ENCODE peak calls at places on chromosomes 2 and 18, in five cellular contexts. L is astrocyte, Y is heart right ventricle, F is HepG2, H is Peyer's patch. A is an unnamed sample.

GRCh38 chr2:152627010-152627957 is 90.0 kb downstream of the PRPF40A start:
- DNase-seq in L (peak), Y (no peak), F (no peak), H (no peak), A (no peak)

GRCh38 chr2:129443235-129443884 is 536.1 kb upstream of the RAB6C start:
- DNase-seq in L (no peak), Y (no peak), F (no peak), H (no peak), A (no peak)

GRCh38 chr2:239264838-239265651 is 135.8 kb downstream of the HDAC4 start:
- DNase-seq in L (peak), Y (no peak), F (no peak), H (peak), A (peak)

GRCh38 chr2:30828586-30828985 is 21.3 kb upstream of the CAPN13 start:
- DNase-seq in L (no peak), Y (no peak), F (no peak), H (no peak), A (no peak)

GRCh38 chr18:9022397-9023170 is 79.9 kb upstream of the NDUFV2 start:
- DNase-seq in L (no peak), Y (no peak), F (no peak), H (no peak), A (no peak)

GRCh38 chr2:223688094-223688835 is 86.1 kb upstream of the SCG2 start:
- DNase-seq in L (no peak), Y (no peak), F (no peak), H (no peak), A (no peak)

GRCh38 chr2:129934044-129934822 is 45.2 kb upstream of the RAB6C start:
- DNase-seq in L (no peak), Y (no peak), F (no peak), H (no peak), A (no peak)

GRCh38 chr2:9297807-9298206 is 91.2 kb downstream of the ASAP2 start:
- DNase-seq in L (no peak), Y (no peak), F (no peak), H (no peak), A (no peak)

GRCh38 chr2:137964066-137964858 is at the start of gene HNMT:
- DNase-seq in L (peak), Y (peak), F (peak), H (no peak), A (no peak)

GRCh38 chr2:100820346-100821254 is 661 bp downstream of the NPAS2 start:
- DNase-seq in L (no peak), Y (no peak), F (no peak), H (no peak), A (no peak)

GRCh38 chr2:185618630-185619029 is 120.0 kb upstream of the FSIP2 start:
- DNase-seq in L (peak), Y (no peak), F (no peak), H (no peak), A (no peak)

GRCh38 chr2:215604631-215605030 is 168.8 kb upstream of the FN1 start:
- DNase-seq in L (no peak), Y (no peak), F (no peak), H (no peak), A (no peak)

GRCh38 chr2:232441147-232441651 is 14.8 kb upstream of the ALPI start:
- DNase-seq in L (no peak), Y (no peak), F (no peak), H (no peak), A (no peak)

GRCh38 chr2:218003265-218003950 is 613 bp upstream of the TNS1 start:
- DNase-seq in L (peak), Y (peak), F (no peak), H (no peak), A (no peak)

GRCh38 chr2:40281021-40281940 is 170.6 kb downstream of the SLC8A1 start:
- DNase-seq in L (peak), Y (peak), F (no peak), H (no peak), A (peak)

GRCh38 chr2:159290289-159290907 is 3.9 kb upstream of the WDSUB1 start:
- DNase-seq in L (peak), Y (no peak), F (peak), H (no peak), A (peak)

GRCh38 chr2:45013229-45014015 is 4.2 kb upstream of the SIX2 start:
- DNase-seq in L (no peak), Y (no peak), F (no peak), H (no peak), A (no peak)

GRCh38 chr18:70322928-70323327 is 34.1 kb downstream of the SOCS6 start:
- DNase-seq in L (peak), Y (no peak), F (peak), H (no peak), A (no peak)

GRCh38 chr2:234947556-234947955 is 4.3 kb upstream of the SH3BP4 start:
- DNase-seq in L (no peak), Y (no peak), F (no peak), H (no peak), A (no peak)

GRCh38 chr2:234950435-234950729 is 1.4 kb upstream of the SH3BP4 start:
- DNase-seq in L (no peak), Y (no peak), F (no peak), H (no peak), A (no peak)

GRCh38 chr2:234951386-234952269 is at the start of gene SH3BP4:
- DNase-seq in L (peak), Y (peak), F (peak), H (peak), A (no peak)

GRCh38 chr2:234950730-234951385 is 959 bp upstream of the SH3BP4 start:
- DNase-seq in L (peak), Y (no peak), F (no peak), H (no peak), A (no peak)

GRCh38 chr2:234949762-234950434 is 1.9 kb upstream of the SH3BP4 start:
- DNase-seq in L (peak), Y (no peak), F (peak), H (no peak), A (peak)
- H3K27ac ChIP-seq in L (peak), Y (no peak), F (no peak), H (peak), A (peak)

GRCh38 chr2:196639180-196640030 is at the start of gene CCDC150:
- DNase-seq in L (peak), Y (peak), F (peak), H (peak), A (peak)
- H3K27ac ChIP-seq in L (peak), Y (no peak), F (peak), H (no peak), A (no peak)

DNA sequence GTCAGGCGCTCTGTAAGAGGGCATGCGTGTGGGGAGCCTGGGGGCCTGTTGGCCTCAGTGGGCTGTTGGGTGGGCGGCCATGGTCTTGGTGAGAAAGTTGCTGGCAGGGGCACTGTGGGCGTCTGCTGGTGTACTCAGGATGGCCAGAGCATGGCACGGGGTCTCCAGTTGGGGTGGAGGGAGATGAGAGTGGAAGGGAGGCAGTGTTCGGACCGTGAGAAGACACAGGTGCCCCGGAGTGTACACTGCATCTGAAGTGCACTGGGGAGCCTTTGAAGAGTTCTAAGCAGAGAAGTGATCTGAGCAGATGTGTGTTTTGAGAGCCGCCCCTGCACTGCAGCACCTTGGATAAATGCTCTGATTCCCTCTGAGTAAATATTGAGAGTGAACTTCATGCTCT is 150.8 kb downstream of the LDLRAD4 start:
- DNase-seq in L (no peak), Y (no peak), F (no peak), H (no peak), A (no peak)
- H3K27ac ChIP-seq in L (no peak), Y (no peak), F (no peak), H (peak), A (no peak)

DNA sequence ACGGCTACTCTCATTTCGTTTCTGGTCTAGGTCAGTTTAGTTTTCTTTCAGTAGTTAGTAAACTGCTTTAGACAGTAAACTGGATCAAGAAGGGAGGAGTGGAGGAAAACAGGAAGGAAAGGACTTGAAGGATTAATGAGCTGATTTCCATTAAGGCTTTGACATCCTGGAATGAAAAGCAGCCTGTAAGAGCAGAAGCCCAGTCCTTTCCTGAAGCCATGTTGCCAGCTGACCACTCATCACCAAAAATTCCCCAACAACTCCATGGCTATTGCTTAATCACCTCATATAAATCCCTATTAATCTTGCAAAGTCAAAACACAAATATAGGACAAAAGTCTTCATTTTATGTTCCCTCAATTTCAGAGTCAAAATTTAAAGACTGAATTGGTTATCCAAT is 113.7 kb upstream of the ZFP36L2 start:
- DNase-seq in L (peak), Y (no peak), F (no peak), H (no peak), A (no peak)
- H3K27ac ChIP-seq in L (peak), Y (peak), F (no peak), H (peak), A (peak)

DNA sequence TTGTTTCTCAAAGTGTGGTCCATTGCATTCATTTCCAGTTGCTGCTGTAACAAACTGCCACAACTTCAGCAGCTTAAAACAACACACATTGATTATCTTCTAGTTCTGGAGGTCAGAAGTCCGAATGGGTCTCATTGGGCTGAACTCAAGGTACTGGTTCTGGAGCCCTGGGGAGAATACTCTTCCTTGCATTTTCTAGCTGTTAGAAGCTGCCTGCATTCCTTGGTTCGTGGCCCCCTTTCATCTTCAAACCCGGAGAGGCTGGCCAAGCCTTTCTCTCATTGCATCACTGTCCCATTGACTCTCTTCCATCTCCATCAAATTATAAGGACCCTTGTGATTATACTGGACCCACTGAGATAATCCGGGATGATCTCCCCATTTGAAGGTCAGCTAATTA is 98.1 kb downstream of the SPATS2L start:
- DNase-seq in L (no peak), Y (no peak), F (no peak), H (no peak), A (no peak)
- H3K27ac ChIP-seq in L (peak), Y (no peak), F (peak), H (peak), A (peak)

GRCh38 chr2:46989491-46990230 is 74.1 kb upstream of the MCFD2 start:
- DNase-seq in L (no peak), Y (no peak), F (no peak), H (no peak), A (no peak)
- H3K27ac ChIP-seq in L (no peak), Y (peak), F (peak), H (peak), A (no peak)

GRCh38 chr2:59594671-59595222 is 958.7 kb downstream of the BCL11A start:
- DNase-seq in L (no peak), Y (no peak), F (no peak), H (no peak), A (no peak)
- H3K27ac ChIP-seq in L (no peak), Y (no peak), F (no peak), H (no peak), A (no peak)

GRCh38 chr2:181465686-181466375 is 8.6 kb downstream of the ITGA4 start:
- DNase-seq in L (peak), Y (no peak), F (no peak), H (no peak), A (peak)
- H3K27ac ChIP-seq in L (no peak), Y (no peak), F (no peak), H (no peak), A (no peak)

A was measured in epithelial cell of prostate.